ENCODE peak calls at places on chromosome 11, in six cellular contexts. S, X, A, T, M and I are unnamed samples.

GRCh38 chr11:112425121-112425520 is 164.5 kb upstream of the PLET1 start:
- DNase-seq in S (no peak), X (no peak), A (no peak), T (peak), M (no peak), I (peak)

GRCh38 chr11:2381494-2382128 is 4.5 kb downstream of the CD81 start:
- DNase-seq in S (no peak), X (no peak), A (no peak), T (no peak), M (no peak), I (no peak)

GRCh38 chr11:626475-627272 is at the start of gene SCT:
- DNase-seq in S (no peak), X (no peak), A (no peak), T (no peak), M (no peak), I (no peak)

GRCh38 chr11:77506857-77507256 is 33.0 kb upstream of the PAK1 start:
- DNase-seq in S (peak), X (peak), A (no peak), T (no peak), M (no peak), I (no peak)

GRCh38 chr11:83784419-83784818 is 498.3 kb upstream of the CCDC90B start:
- DNase-seq in S (no peak), X (no peak), A (no peak), T (no peak), M (no peak), I (no peak)

GRCh38 chr11:130001491-130002351 is 914 bp downstream of the PRDM10 start:
- DNase-seq in S (peak), X (peak), A (peak), T (no peak), M (peak), I (peak)

GRCh38 chr11:77503006-77503405 is 29.1 kb upstream of the PAK1 start:
- DNase-seq in S (no peak), X (peak), A (peak), T (no peak), M (peak), I (no peak)

GRCh38 chr11:99368579-99368978 is 347.8 kb downstream of the CNTN5 start:
- DNase-seq in S (no peak), X (peak), A (no peak), T (peak), M (peak), I (no peak)

GRCh38 chr11:70503201-70503877 is 105.0 kb downstream of the CTTN start:
- DNase-seq in S (no peak), X (no peak), A (no peak), T (no peak), M (no peak), I (no peak)

GRCh38 chr11:31641477-31642062 is 132.0 kb downstream of the ELP4 start:
- DNase-seq in S (peak), X (peak), A (peak), T (peak), M (peak), I (peak)

GRCh38 chr11:10538924-10539323 is 2.1 kb downstream of the RNF141 start:
- DNase-seq in S (no peak), X (no peak), A (no peak), T (no peak), M (peak), I (no peak)

GRCh38 chr11:119206512-119207299 is 567 bp downstream of the CBL start:
- DNase-seq in S (peak), X (peak), A (no peak), T (peak), M (peak), I (no peak)

GRCh38 chr11:46242961-46243795 is 34.3 kb upstream of the CREB3L1 start:
- DNase-seq in S (peak), X (peak), A (peak), T (peak), M (peak), I (peak)

GRCh38 chr11:24793479-24793878 is 296.6 kb downstream of the LUZP2 start:
- DNase-seq in S (no peak), X (no peak), A (no peak), T (no peak), M (peak), I (no peak)

GRCh38 chr11:131430466-131431176 is 60.2 kb downstream of the NTM start:
- DNase-seq in S (peak), X (no peak), A (no peak), T (peak), M (no peak), I (peak)

GRCh38 chr11:130088909-130089668 is 19.4 kb downstream of the APLP2 start:
- DNase-seq in S (no peak), X (no peak), A (no peak), T (no peak), M (no peak), I (no peak)

GRCh38 chr11:17954395-17955252 is 58.2 kb downstream of the SERGEF start:
- DNase-seq in S (no peak), X (no peak), A (no peak), T (peak), M (no peak), I (no peak)

GRCh38 chr11:125090816-125091215 is 20.6 kb downstream of the TMEM218 start:
- DNase-seq in S (no peak), X (no peak), A (no peak), T (no peak), M (no peak), I (no peak)

GRCh38 chr11:69339916-69340565 is 46.1 kb downstream of the MYEOV start:
- DNase-seq in S (no peak), X (no peak), A (no peak), T (no peak), M (no peak), I (no peak)

GRCh38 chr11:70116386-70117077 is 38.4 kb downstream of the ANO1 start:
- DNase-seq in S (no peak), X (no peak), A (no peak), T (no peak), M (no peak), I (no peak)

GRCh38 chr11:128784059-128784804 is 82.9 kb downstream of the KCNJ1 start:
- DNase-seq in S (no peak), X (no peak), A (no peak), T (no peak), M (no peak), I (no peak)

GRCh38 chr11:85810871-85811611 is at the start of gene SYTL2:
- DNase-seq in S (peak), X (peak), A (peak), T (peak), M (peak), I (peak)

GRCh38 chr11:116890193-116890592 is 52.8 kb upstream of the APOA1 start:
- DNase-seq in S (no peak), X (peak), A (no peak), T (peak), M (peak), I (no peak)

GRCh38 chr11:98545544-98546175 is 475.1 kb upstream of the CNTN5 start:
- DNase-seq in S (no peak), X (no peak), A (no peak), T (no peak), M (no peak), I (no peak)

GRCh38 chr11:41660585-41660984 is 201.1 kb upstream of the LRRC4C start:
- DNase-seq in S (no peak), X (no peak), A (no peak), T (peak), M (no peak), I (peak)

GRCh38 chr11:6567371-6567745 is 36.1 kb downstream of the RRP8 start:
- DNase-seq in S (no peak), X (no peak), A (no peak), T (no peak), M (no peak), I (no peak)

GRCh38 chr11:117180020-117180419 is 1.5 kb downstream of the SIDT2 start:
- DNase-seq in S (no peak), X (no peak), A (peak), T (no peak), M (no peak), I (no peak)

GRCh38 chr11:96426356-96427103 is 36.7 kb downstream of the JRKL start:
- DNase-seq in S (peak), X (peak), A (peak), T (peak), M (peak), I (peak)